ENCODE peak calls at places on chromosome 21, in six cellular contexts. E is body of pancreas; V is suprapubic skin; P is CD8-positive, alpha-beta T cell; M is A549; G is GM06990. B is an unnamed sample.

GRCh38 chr21:36656138-36656537 is 42.8 kb upstream of the SIM2 start:
- DNase-seq in P (no peak), E (peak), M (no peak), G (no peak), V (no peak), B (no peak)

GRCh38 chr21:45592208-45592619 is 50.0 kb upstream of the SLC19A1 start:
- DNase-seq in P (peak), V (peak), G (peak), M (no peak), E (no peak), B (no peak)

GRCh38 chr21:35015435-35016024 is 33.6 kb downstream of the RUNX1 start:
- DNase-seq in E (no peak), G (no peak), P (no peak), M (no peak), V (no peak), B (no peak)

GRCh38 chr21:45579383-45580180 is 37.3 kb upstream of the SLC19A1 start:
- DNase-seq in M (no peak), E (no peak), P (no peak), V (peak), G (no peak), B (no peak)

GRCh38 chr21:38494688-38495087 is 3.6 kb downstream of the ERG start:
- DNase-seq in P (no peak), E (no peak), V (no peak), G (no peak), M (no peak), B (no peak)

GRCh38 chr21:45388011-45388521 is 16.9 kb upstream of the COL18A1 start:
- DNase-seq in V (no peak), P (no peak), E (peak), M (no peak), G (no peak), B (no peak)

GRCh38 chr21:27802816-27803475 is 836.1 kb upstream of the ADAMTS5 start:
- DNase-seq in V (no peak), E (peak), M (no peak), G (no peak), P (no peak), B (peak)

GRCh38 chr21:26756491-26757159 is 88.6 kb downstream of the ADAMTS1 start:
- DNase-seq in G (no peak), P (no peak), E (no peak), M (no peak), V (no peak), B (peak)

GRCh38 chr21:27571706-27572105 is 604.8 kb upstream of the ADAMTS5 start:
- DNase-seq in M (no peak), G (no peak), P (no peak), V (no peak), E (no peak), B (peak)

GRCh38 chr21:26513212-26513611 is 59.9 kb downstream of the CYYR1 start:
- DNase-seq in M (no peak), P (no peak), G (no peak), V (no peak), E (no peak), B (peak)

GRCh38 chr21:35368326-35368725 is 319.2 kb upstream of the RUNX1 start:
- DNase-seq in P (no peak), V (no peak), M (no peak), G (no peak), E (no peak), B (no peak)

GRCh38 chr21:37766104-37766503 is 150.2 kb downstream of the KCNJ6 start:
- DNase-seq in M (no peak), E (no peak), V (no peak), P (no peak), G (no peak), B (no peak)

GRCh38 chr21:33132054-33132453 is 62.1 kb downstream of the OLIG1 start:
- DNase-seq in M (no peak), E (no peak), P (no peak), V (no peak), G (no peak), B (no peak)
- TF ChIP-seq CTCF in M (peak), E (no peak), P (peak), V (no peak), G (peak), B (no peak)

GRCh38 chr21:44316277-44316900 is 16.5 kb downstream of the PFKL start:
- DNase-seq in G (no peak), E (no peak), P (no peak), V (no peak), M (no peak), B (no peak)

GRCh38 chr21:44317241-44317782 is 17.5 kb downstream of the PFKL start:
- DNase-seq in V (no peak), M (no peak), P (no peak), G (no peak), E (no peak), B (no peak)

GRCh38 chr21:44318489-44319285 is 18.8 kb downstream of the PFKL start:
- DNase-seq in G (no peak), M (no peak), V (no peak), E (no peak), P (no peak), B (no peak)

GRCh38 chr21:44319407-44320065 is 19.7 kb downstream of the CFAP410 start:
- DNase-seq in G (no peak), E (no peak), P (no peak), V (no peak), M (no peak), B (no peak)

DNA sequence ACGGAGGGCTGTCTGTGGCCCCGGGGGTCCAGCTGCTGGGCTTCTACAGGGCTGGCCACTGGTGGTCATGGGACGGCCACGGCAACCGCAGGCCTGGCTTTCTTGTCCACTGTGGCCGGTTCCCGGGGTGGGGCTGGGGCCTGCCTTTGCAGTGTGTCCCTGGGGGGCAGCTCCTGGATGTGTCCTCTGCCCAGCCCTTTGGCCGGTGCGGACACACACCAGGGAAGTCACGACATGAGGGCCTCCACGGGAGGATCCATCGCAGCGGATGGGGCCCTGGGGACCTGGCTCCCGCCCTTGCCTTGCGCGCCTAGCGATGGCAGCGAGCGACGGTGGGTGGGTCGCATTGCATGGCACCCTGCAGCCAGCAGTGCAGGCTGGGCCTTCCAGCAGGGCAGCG is 18.0 kb downstream of the PFKL start:
- DNase-seq in E (no peak), G (no peak), V (no peak), M (no peak), P (no peak), B (no peak)
- H3K4me3 ChIP-seq in E (no peak), G (no peak), V (no peak), M (no peak), P (no peak), B (no peak)

GRCh38 chr21:15549671-15550070 is 180.1 kb upstream of the USP25 start:
- DNase-seq in P (no peak), G (no peak), V (no peak), E (no peak), M (no peak), B (peak)

GRCh38 chr21:15557925-15558324 is 171.9 kb upstream of the USP25 start:
- DNase-seq in V (no peak), E (no peak), P (no peak), G (no peak), M (no peak), B (no peak)

GRCh38 chr21:15558884-15559283 is 170.9 kb upstream of the USP25 start:
- DNase-seq in G (no peak), P (no peak), V (no peak), M (no peak), E (no peak), B (no peak)

GRCh38 chr21:15552914-15553491 is 176.8 kb upstream of the USP25 start:
- DNase-seq in M (peak), P (no peak), E (no peak), G (no peak), V (no peak), B (peak)
- TF ChIP-seq CTCF in M (peak), P (peak), E (peak), G (peak), V (no peak), B (peak)

DNA sequence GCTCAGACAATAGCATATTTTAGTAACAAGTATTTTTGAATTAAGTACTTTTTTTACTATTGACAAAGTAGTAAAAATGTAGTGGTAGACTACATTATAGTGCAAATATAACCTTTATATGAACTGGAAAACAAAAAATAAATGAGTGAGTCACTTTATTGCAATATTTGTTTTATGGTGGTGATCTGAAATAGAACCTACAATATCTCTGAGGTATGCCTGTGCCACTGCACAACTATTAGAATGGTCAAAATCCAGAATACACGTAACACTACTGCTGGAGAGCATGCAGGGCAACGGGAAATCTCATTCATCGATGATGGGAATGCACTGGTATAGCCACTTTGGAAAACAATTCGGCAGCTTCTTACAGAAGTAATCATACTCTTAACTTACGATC is 349.0 kb upstream of the NCAM2 start:
- DNase-seq in G (no peak), V (no peak), P (no peak), M (no peak), E (no peak), B (no peak)
- H3K4me3 ChIP-seq in G (no peak), V (no peak), P (no peak), M (no peak), E (no peak), B (no peak)

DNA sequence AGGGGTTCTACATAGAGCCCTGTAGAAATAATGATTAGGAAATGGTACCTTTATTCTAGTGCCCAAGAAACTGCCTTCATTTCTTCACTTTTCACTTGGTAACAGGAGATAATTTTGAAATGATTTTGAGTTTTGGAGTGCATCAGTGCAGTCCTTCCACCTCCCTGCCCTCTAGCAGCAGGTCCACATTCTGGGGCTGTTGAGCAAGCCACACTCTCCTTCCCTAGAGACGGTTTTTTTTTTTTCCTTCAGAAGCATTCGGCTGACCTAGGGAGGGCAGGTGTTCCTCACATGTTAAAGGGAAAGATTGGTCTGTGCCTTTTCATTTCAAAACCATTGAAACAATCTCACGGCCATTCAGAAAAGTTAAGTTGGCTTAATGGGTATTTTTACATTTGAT is 39.8 kb downstream of the SLC37A1 start:
- DNase-seq in G (no peak), E (no peak), P (no peak), V (peak), M (no peak), B (no peak)
- TF ChIP-seq CTCF in G (no peak), E (no peak), P (no peak), V (no peak), M (no peak), B (no peak)

GRCh38 chr21:14273736-14274538 is 58.0 kb downstream of the RBM11 start:
- DNase-seq in G (no peak), V (peak), E (peak), P (no peak), M (no peak), B (no peak)
- H3K4me3 ChIP-seq in G (no peak), V (no peak), E (no peak), P (no peak), M (no peak), B (no peak)

B was measured in AG10803.